ENCODE peak calls at places on chromosomes 7 and 10, in eight cellular contexts. Q is heart left ventricle, N is fibroblast of pulmonary artery, W is transverse colon, V is BJ, H is mammary epithelial cell, K is Peyer's patch, Y is right atrium auricular region. A is an unnamed sample.

GRCh38 chr7:112092306-112093090 is 113.7 kb downstream of the DOCK4 start:
- DNase-seq in Q (no peak), N (no peak), W (no peak), V (no peak), H (no peak), K (no peak), Y (no peak), A (no peak)

GRCh38 chr10:91935886-91936285 is 12.3 kb downstream of the BTAF1 start:
- DNase-seq in Q (no peak), N (no peak), W (no peak), V (no peak), H (peak), K (no peak), Y (no peak), A (no peak)

GRCh38 chr10:79360499-79361342 is 13.5 kb downstream of the PPIF start:
- DNase-seq in Q (no peak), N (no peak), W (no peak), V (no peak), H (no peak), K (peak), Y (peak), A (no peak)

GRCh38 chr10:78774999-78775711 is 293.6 kb upstream of the ZMIZ1 start:
- DNase-seq in Q (no peak), N (no peak), W (no peak), V (no peak), H (no peak), K (peak), Y (no peak), A (no peak)

GRCh38 chr10:102624751-102625330 is 19.4 kb upstream of the TRIM8 start:
- DNase-seq in Q (no peak), N (peak), W (no peak), V (no peak), H (peak), K (no peak), Y (no peak), A (peak)

GRCh38 chr7:141198191-141198958 is 124.5 kb downstream of the TMEM178B start:
- DNase-seq in Q (no peak), N (no peak), W (no peak), V (no peak), H (no peak), K (no peak), Y (no peak), A (no peak)

GRCh38 chr10:77073066-77073960 is 564.3 kb downstream of the KCNMA1 start:
- DNase-seq in Q (peak), N (peak), W (peak), V (no peak), H (no peak), K (no peak), Y (peak), A (peak)

GRCh38 chr10:72087969-72088878 is at the start of gene SPOCK2:
- DNase-seq in Q (no peak), N (no peak), W (peak), V (no peak), H (no peak), K (peak), Y (no peak), A (no peak)

GRCh38 chr7:50851451-50851850 is 68.8 kb upstream of the GRB10 start:
- DNase-seq in Q (no peak), N (peak), W (no peak), V (no peak), H (no peak), K (no peak), Y (no peak), A (peak)

GRCh38 chr10:117226813-117227451 is 14.0 kb upstream of the SLC18A2 start:
- DNase-seq in Q (no peak), N (peak), W (peak), V (no peak), H (peak), K (no peak), Y (no peak), A (peak)

GRCh38 chr10:34598972-34599371 is 216.1 kb downstream of the PARD3 start:
- DNase-seq in Q (no peak), N (peak), W (no peak), V (no peak), H (no peak), K (no peak), Y (no peak), A (no peak)

GRCh38 chr7:99146979-99147378 is 3.1 kb upstream of the SMURF1 start:
- DNase-seq in Q (no peak), N (no peak), W (no peak), V (no peak), H (no peak), K (no peak), Y (no peak), A (no peak)

GRCh38 chr7:66050990-66051424 is 24.6 kb upstream of the ASL start:
- DNase-seq in Q (no peak), N (peak), W (no peak), V (peak), H (peak), K (no peak), Y (no peak), A (peak)

GRCh38 chr7:31073486-31074383 is 21.6 kb downstream of the ADCYAP1R1 start:
- DNase-seq in Q (no peak), N (no peak), W (no peak), V (no peak), H (no peak), K (no peak), Y (no peak), A (no peak)

GRCh38 chr7:54331311-54331710 is 210.9 kb upstream of the VSTM2A start:
- DNase-seq in Q (no peak), N (no peak), W (no peak), V (no peak), H (no peak), K (no peak), Y (no peak), A (no peak)

GRCh38 chr7:121485457-121486243 is 89.5 kb upstream of the FAM3C start:
- DNase-seq in Q (peak), N (peak), W (no peak), V (peak), H (peak), K (no peak), Y (peak), A (peak)

GRCh38 chr10:112295853-112296830 is 12.9 kb downstream of the TECTB start:
- DNase-seq in Q (peak), N (no peak), W (no peak), V (peak), H (no peak), K (no peak), Y (no peak), A (peak)

GRCh38 chr7:151428393-151429231 is 11.3 kb downstream of the CRYGN start:
- DNase-seq in Q (no peak), N (peak), W (no peak), V (peak), H (peak), K (no peak), Y (no peak), A (no peak)

GRCh38 chr7:66522518-66522917 is 106.2 kb upstream of the KCTD7 start:
- DNase-seq in Q (no peak), N (no peak), W (no peak), V (no peak), H (no peak), K (no peak), Y (no peak), A (peak)

GRCh38 chr7:8379264-8379663 is 54.1 kb upstream of the NXPH1 start:
- DNase-seq in Q (no peak), N (no peak), W (no peak), V (no peak), H (no peak), K (no peak), Y (no peak), A (no peak)
- H3K4me3 ChIP-seq in Q (no peak), N (no peak), W (no peak), V (no peak), H (no peak), K (no peak), Y (no peak), A (no peak)

GRCh38 chr7:11428877-11429617 is 403.0 kb downstream of the THSD7A start:
- DNase-seq in Q (no peak), N (no peak), W (no peak), V (no peak), H (no peak), K (no peak), Y (no peak), A (no peak)

GRCh38 chr7:11434371-11434770 is 397.6 kb downstream of the THSD7A start:
- DNase-seq in Q (no peak), N (no peak), W (no peak), V (no peak), H (no peak), K (no peak), Y (no peak), A (no peak)

GRCh38 chr7:11427686-11428273 is 404.2 kb downstream of the THSD7A start:
- DNase-seq in Q (no peak), N (peak), W (no peak), V (peak), H (peak), K (no peak), Y (no peak), A (peak)

GRCh38 chr7:11430112-11430511 is 401.9 kb downstream of the THSD7A start:
- DNase-seq in Q (no peak), N (no peak), W (no peak), V (no peak), H (no peak), K (no peak), Y (no peak), A (no peak)
- H3K4me3 ChIP-seq in Q (no peak), N (no peak), W (no peak), V (no peak), H (no peak), K (no peak), Y (no peak), A (no peak)

GRCh38 chr7:21947056-21947455 is 1.4 kb upstream of the CDCA7L start:
- DNase-seq in Q (no peak), N (no peak), W (no peak), V (no peak), H (no peak), K (no peak), Y (no peak), A (no peak)

GRCh38 chr7:21948364-21948763 is 2.7 kb upstream of the CDCA7L start:
- DNase-seq in Q (no peak), N (no peak), W (no peak), V (no peak), H (no peak), K (no peak), Y (no peak), A (no peak)

GRCh38 chr7:21944616-21945373 is 904 bp downstream of the CDCA7L start:
- DNase-seq in Q (peak), N (no peak), W (peak), V (no peak), H (peak), K (peak), Y (no peak), A (no peak)

GRCh38 chr7:21945374-21946227 is at the start of gene CDCA7L:
- DNase-seq in Q (peak), N (peak), W (peak), V (no peak), H (peak), K (peak), Y (peak), A (peak)

DNA sequence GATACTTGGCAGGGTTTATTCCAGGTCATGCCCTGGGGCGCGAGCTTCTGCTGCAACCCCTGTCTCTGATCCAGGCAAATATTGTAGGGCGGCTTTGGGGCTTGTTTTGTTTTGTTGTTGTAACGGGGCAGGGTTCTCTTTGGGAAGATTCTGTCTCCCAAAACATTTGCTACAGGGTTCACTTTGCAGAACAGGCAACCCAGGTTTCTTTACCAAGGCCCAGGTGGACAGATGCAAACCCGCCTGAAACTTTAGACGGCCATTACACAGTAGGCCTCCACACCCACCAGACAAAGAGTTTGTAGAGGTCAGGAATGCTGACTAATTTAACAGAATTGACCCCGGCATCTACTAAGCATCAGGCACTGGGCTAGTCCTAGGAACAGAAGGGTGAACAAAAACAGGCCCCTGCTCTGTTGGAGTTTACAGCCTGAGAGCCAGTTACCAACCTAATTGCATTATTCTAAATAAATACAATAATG is 570 bp upstream of the CDCA7L start:
- DNase-seq in Q (no peak), N (no peak), W (no peak), V (no peak), H (no peak), K (no peak), Y (no peak), A (no peak)
- H3K4me3 ChIP-seq in Q (peak), N (peak), W (peak), V (peak), H (peak), K (peak), Y (peak), A (peak)

GRCh38 chr10:110529596-110530011 is 31.9 kb downstream of the DUSP5 start:
- DNase-seq in Q (no peak), N (peak), W (no peak), V (no peak), H (no peak), K (no peak), Y (no peak), A (no peak)
- H3K4me3 ChIP-seq in Q (peak), N (no peak), W (no peak), V (no peak), H (no peak), K (no peak), Y (peak), A (no peak)

DNA sequence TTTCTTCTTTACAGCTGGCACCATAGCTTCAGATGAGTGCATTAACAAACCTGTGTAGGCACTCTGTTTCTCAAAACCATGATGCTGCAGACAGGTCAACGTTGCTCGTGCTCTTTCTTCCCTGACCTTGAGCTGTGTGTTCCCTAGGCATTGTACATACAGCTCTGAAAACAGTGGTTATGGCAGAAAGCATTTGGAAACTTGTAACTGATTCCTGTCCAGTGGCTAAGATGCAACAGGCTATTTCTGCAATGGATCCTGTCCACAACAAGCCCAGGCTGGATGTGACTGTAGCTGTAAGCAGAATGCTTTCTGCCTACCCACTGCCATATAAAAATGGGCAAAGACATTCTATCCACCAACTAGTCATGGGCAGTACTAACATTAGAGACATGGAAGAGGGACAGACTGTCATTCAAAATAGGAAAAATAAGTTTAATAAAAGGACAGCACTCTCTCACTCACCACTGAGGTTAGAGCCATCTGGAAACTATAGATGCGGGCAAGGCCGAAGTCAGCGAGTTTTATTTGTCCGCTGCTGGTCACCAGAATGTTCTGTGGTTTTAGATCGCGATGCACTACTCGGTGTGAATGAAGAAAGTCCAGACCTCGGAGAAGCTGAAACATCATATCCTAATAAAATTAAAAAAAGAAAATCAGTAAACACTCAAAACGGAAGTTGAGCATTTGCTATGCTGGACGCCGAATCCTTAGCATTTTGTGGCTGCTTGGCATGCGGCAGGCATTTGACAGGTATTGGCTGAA is 111.0 kb downstream of the CDK6 start:
- DNase-seq in Q (no peak), N (no peak), W (no peak), V (peak), H (no peak), K (no peak), Y (no peak), A (no peak)
- H3K4me3 ChIP-seq in Q (no peak), N (no peak), W (no peak), V (no peak), H (no peak), K (no peak), Y (no peak), A (no peak)

DNA sequence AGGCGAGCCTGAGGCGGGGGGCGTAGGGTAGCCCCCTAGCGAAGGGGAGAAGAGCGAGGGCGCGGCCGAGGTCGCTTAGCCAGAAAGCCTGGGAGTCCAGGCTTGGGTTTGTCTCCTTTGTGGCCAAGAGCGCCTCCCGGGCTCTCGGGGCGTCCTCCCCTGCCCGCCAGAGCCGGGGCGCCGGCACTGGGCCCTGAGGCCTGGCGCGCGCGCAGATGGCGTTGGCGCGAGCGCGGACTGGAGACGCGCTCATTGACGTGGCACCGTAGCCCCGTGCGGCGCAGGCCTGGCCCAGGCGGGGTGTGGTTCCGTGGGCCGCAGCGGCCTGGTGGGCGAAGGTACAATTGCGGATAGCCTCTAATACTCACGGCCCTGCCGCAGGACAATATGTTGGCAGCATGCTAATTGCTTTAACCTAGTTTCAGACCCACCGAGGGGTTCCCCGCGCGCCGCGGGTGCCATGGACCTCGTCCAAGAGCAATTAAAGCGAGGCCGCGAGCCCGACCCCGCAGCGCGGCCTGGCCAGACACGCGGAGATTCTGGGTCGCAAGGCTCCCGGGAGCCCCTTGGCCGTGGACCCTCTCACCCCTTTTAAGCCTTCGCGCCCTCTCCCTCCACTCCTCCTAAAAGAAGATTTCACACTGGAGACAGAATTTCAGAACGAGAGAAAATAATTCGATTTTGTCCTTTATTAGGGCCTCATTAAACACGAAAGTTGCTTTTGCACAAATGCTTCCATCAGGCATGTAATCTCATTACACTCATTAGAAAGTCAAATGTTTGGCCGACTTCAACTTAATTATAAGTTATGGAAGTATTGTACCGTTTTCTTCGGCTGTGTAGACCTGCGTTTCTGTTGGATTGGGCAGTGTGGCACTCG is 3.1 kb downstream of the PTF1A start:
- DNase-seq in Q (no peak), N (no peak), W (no peak), V (no peak), H (no peak), K (no peak), Y (no peak), A (no peak)
- H3K4me3 ChIP-seq in Q (peak), N (no peak), W (no peak), V (no peak), H (no peak), K (no peak), Y (peak), A (no peak)

DNA sequence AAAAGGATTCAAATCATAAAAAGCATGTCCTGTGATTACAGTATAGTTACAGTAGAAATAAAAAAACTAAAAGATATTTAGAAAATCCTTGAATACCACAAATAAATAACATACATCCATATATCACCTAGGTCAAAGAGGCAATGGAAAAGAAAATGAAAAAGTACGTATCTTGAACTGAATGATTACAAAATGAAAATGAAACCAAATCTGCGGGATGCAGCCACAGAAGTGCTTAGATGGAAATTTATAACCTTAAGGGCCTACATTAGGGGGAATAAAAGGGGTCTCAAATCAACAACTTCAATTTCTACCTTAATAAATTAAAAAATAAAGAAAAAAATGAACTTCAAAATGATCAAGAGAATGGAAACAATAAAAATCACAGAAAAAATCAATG is 879.0 kb upstream of the CELF2 start:
- DNase-seq in Q (no peak), N (no peak), W (no peak), V (no peak), H (no peak), K (no peak), Y (no peak), A (peak)
- H3K4me3 ChIP-seq in Q (no peak), N (no peak), W (peak), V (no peak), H (no peak), K (peak), Y (no peak), A (no peak)

GRCh38 chr7:44081266-44081748 is 1.0 kb downstream of the POLM start:
- DNase-seq in Q (no peak), N (no peak), W (no peak), V (no peak), H (no peak), K (no peak), Y (no peak), A (no peak)
- H3K4me3 ChIP-seq in Q (peak), N (peak), W (peak), V (peak), H (peak), K (peak), Y (peak), A (peak)

A was measured in cardiac fibroblast.